ENCODE peak calls at places on chromosomes 4 and X, in four cellular contexts. R is RWPE1, W is bronchial epithelial cell, F is nephron progenitor cell. L is an unnamed sample.

GRCh38 chr4:21885241-21885640 is 63.3 kb downstream of the KCNIP4 start:
- DNase-seq in W (no peak), R (no peak), F (no peak), L (no peak)

GRCh38 chrX:68847172-68847571 is 18.4 kb downstream of the EFNB1 start:
- DNase-seq in R (no peak), W (no peak), F (no peak), L (no peak)

GRCh38 chrX:92231391-92231790 is 452.2 kb downstream of the PCDH11X start:
- DNase-seq in W (peak; percentile 2), R (no peak), F (no peak), L (no peak)

GRCh38 chr4:78346222-78346621 is 205.3 kb upstream of the ANXA3 start:
- DNase-seq in W (no peak), F (no peak), R (no peak), L (no peak)

GRCh38 chr4:14396183-14396582 is 606.1 kb upstream of the CPEB2 start:
- DNase-seq in F (no peak), R (no peak), W (no peak), L (no peak)

GRCh38 chrX:151621422-151621821 is 57.9 kb downstream of the PASD1 start:
- DNase-seq in F (no peak), W (no peak), R (no peak), L (no peak)

GRCh38 chrX:22686138-22686541 is 313.6 kb upstream of the DDX53 start:
- DNase-seq in R (no peak), F (no peak), W (no peak), L (no peak)

GRCh38 chrX:118974088-118974907 is at the start of gene LONRF3:
- DNase-seq in F (peak; percentile 39), W (peak; percentile 19), R (peak; percentile 44), L (no peak)

GRCh38 chrX:107683124-107683895 is 55.0 kb downstream of the PRPS1 start:
- DNase-seq in W (no peak), F (no peak), R (no peak), L (no peak)

GRCh38 chr4:25030283-25031076 is at the start of gene LGI2:
- DNase-seq in R (peak; percentile 20), F (peak; percentile 81), W (no peak), L (no peak)

GRCh38 chr4:89009107-89009506 is 47.9 kb downstream of the FAM13A start:
- DNase-seq in W (no peak), F (no peak), R (no peak), L (no peak)

GRCh38 chr4:185803015-185803414 is 9.0 kb downstream of the SORBS2 start:
- DNase-seq in W (no peak), R (no peak), F (no peak), L (no peak)

GRCh38 chr4:101345596-101346311 is 1.6 kb downstream of the PPP3CA start:
- DNase-seq in R (peak; percentile 41), W (peak; percentile 11), F (peak; percentile 74), L (no peak)

GRCh38 chr4:56937262-56937661 is 29.6 kb downstream of the REST start:
- DNase-seq in R (peak; percentile 78), F (no peak), W (peak; percentile 98), L (no peak)

GRCh38 chr4:72418458-72418857 is 150.6 kb downstream of the ADAMTS3 start:
- DNase-seq in F (no peak), R (peak; percentile 20), W (peak; percentile 45), L (no peak)

GRCh38 chrX:144730486-144730885 is 516.8 kb upstream of the SPANXN1 start:
- DNase-seq in W (no peak), R (no peak), F (no peak), L (no peak)

GRCh38 chr4:32841217-32841616 is 2121.0 kb downstream of the PCDH7 start:
- DNase-seq in W (no peak), F (no peak), R (no peak), L (no peak)

GRCh38 chr4:125620066-125620850 is 305.5 kb downstream of the FAT4 start:
- DNase-seq in W (no peak), R (no peak), F (no peak), L (no peak)

GRCh38 chr4:7692451-7693236 is 247.0 kb downstream of the AFAP1 start:
- DNase-seq in R (no peak), F (no peak), W (no peak), L (peak; percentile 63)

GRCh38 chrX:70774223-70774622 is 134.3 kb downstream of the TEX11 start:
- DNase-seq in R (no peak), F (no peak), W (no peak), L (no peak)

GRCh38 chrX:70030242-70030823 is 19.4 kb downstream of the AWAT2 start:
- DNase-seq in F (peak; percentile 52), W (peak; percentile 40), R (peak; percentile 26), L (no peak)

GRCh38 chr4:108851346-108851745 is 88.5 kb upstream of the ETNPPL start:
- DNase-seq in R (no peak), W (peak; percentile 30), F (no peak), L (no peak)

GRCh38 chr4:8874896-8875680 is 3.4 kb upstream of the HMX1 start:
- DNase-seq in W (no peak), F (no peak), R (no peak), L (no peak)

GRCh38 chrX:85922821-85923220 is 124.5 kb downstream of the CHM start:
- DNase-seq in F (no peak), R (peak; percentile 5), W (peak; percentile 76), L (no peak)

GRCh38 chr4:155234206-155234605 is 25.8 kb downstream of the NPY2R start:
- DNase-seq in R (peak; percentile 28), F (no peak), W (peak; percentile 73), L (no peak)

GRCh38 chr4:85029453-85029852 is 63.0 kb upstream of the WDFY3 start:
- DNase-seq in R (no peak), W (no peak), F (no peak), L (no peak)

GRCh38 chrX:41192880-41193279 is 107.6 kb downstream of the USP9X start:
- DNase-seq in F (no peak), W (peak; percentile 75), R (peak; percentile 3), L (no peak)

GRCh38 chrX:14344172-14344940 is 185.0 kb upstream of the GLRA2 start:
- DNase-seq in F (no peak), R (no peak), W (peak; percentile 16), L (no peak)

GRCh38 chr4:176622251-176622968 is 170.3 kb downstream of the VEGFC start:
- DNase-seq in W (no peak), R (no peak), F (no peak), L (no peak)

GRCh38 chr4:39044947-39045734 is 12.9 kb upstream of the TMEM156 start:
- DNase-seq in R (peak; percentile 28), W (no peak), F (peak; percentile 54), L (no peak)

GRCh38 chr4:147456706-147457105 is 24.2 kb upstream of the EDNRA start:
- DNase-seq in R (no peak), W (peak; percentile 59), F (no peak), L (no peak)

GRCh38 chr4:149887091-149887490 is 71.4 kb upstream of the IQCM start:
- DNase-seq in F (no peak), W (peak; percentile 40), R (peak; percentile 14), L (no peak)

GRCh38 chr4:88158360-88159136 is at the start of gene ABCG2:
- DNase-seq in R (peak; percentile 23), F (peak; percentile 64), W (peak; percentile 60), L (no peak)

GRCh38 chr4:76758290-76758882 is 139.6 kb downstream of the SOWAHB start:
- DNase-seq in W (peak; percentile 50), R (peak; percentile 53), F (no peak), L (no peak)

GRCh38 chrX:1323315-1323714 is 13.3 kb upstream of the IL3RA start:
- DNase-seq in W (no peak), F (peak; percentile 44), R (no peak), L (no peak)

GRCh38 chr4:40377462-40378385 is 42.6 kb downstream of the CHRNA9 start:
- DNase-seq in R (no peak), W (peak; percentile 81), F (no peak), L (no peak)

GRCh38 chr4:4379540-4380087 is 7.3 kb upstream of the NSG1 start:
- DNase-seq in F (no peak), W (no peak), R (no peak), L (peak; percentile 78)
- TF ChIP-seq CTCF in F (no peak), W (no peak), R (no peak), L (no peak)

GRCh38 chr4:10161146-10161545 is 44.5 kb upstream of the WDR1 start:
- DNase-seq in W (peak; percentile 11), F (no peak), R (no peak), L (no peak)

GRCh38 chr4:10158355-10158942 is 41.9 kb upstream of the WDR1 start:
- DNase-seq in F (no peak), R (no peak), W (peak; percentile 50), L (no peak)

GRCh38 chr4:10159671-10160070 is 43.1 kb upstream of the WDR1 start:
- DNase-seq in F (no peak), R (no peak), W (peak; percentile 54), L (no peak)

GRCh38 chr4:10161840-10162239 is 45.2 kb upstream of the WDR1 start:
- DNase-seq in R (no peak), W (no peak), F (no peak), L (no peak)

DNA sequence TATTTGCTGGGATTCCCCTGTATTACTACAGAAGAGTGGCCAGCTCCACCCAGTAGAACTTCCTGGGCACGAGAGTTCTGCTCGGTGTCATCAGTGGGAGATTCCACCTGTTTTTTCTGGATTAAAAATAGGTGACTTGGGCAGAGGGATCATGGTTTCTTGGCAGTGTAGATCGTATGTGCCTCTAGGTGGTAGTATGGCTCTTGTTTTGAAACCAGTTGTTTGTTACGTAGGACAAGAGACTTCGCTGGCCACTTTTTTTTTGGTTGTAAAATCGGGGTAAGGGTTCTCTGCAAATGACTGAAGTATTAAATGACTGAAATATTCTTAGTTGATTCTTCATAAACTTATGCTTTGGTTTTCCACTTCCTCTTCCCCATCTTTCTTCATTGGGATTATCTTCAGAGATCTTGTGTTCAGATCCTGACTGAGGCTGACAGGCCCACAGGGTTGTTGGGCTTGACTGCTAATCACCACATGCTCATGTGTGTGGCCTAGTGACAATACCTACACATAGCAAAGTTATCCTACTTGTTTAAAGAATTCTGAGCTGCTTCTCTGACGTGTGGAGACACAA is 43.8 kb upstream of the WDR1 start:
- DNase-seq in F (no peak), R (no peak), W (peak; percentile 42), L (no peak)
- TF ChIP-seq CTCF in F (peak; percentile 13), R (no peak), W (peak; percentile 26), L (peak; percentile 71)

GRCh38 chr4:118680808-118681207 is 4.4 kb upstream of the METTL14 start:
- DNase-seq in R (no peak), F (no peak), W (no peak), L (no peak)
- TF ChIP-seq CTCF in R (no peak), F (no peak), W (no peak), L (no peak)

DNA sequence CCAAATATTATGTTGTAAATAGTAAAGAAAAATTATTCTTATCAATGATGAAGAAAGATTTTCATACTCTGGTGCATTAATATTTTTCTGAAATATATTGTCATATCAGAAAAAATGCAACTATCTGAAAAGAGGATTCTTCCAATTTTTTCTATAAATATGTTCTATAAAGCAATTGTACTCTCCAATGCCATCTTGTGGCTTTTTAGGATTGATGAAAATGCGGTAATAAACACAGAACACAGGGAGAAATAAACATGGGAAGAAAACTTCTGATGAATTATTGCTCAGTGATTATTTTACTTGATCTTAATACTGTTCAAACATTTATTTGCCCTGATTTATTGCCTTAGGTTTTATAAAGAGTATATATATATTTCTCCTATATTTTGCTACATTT is 215.4 kb downstream of the IL1RAPL1 start:
- DNase-seq in R (no peak), F (no peak), W (no peak), L (no peak)
- TF ChIP-seq CTCF in R (no peak), F (no peak), W (no peak), L (peak; percentile 58)

GRCh38 chr4:1031346-1031745 is 19.9 kb downstream of the FGFRL1 start:
- DNase-seq in W (no peak), R (no peak), F (no peak), L (no peak)
- TF ChIP-seq CTCF in W (no peak), R (no peak), F (no peak), L (no peak)